ENCODE peak calls at places on chromosomes 6 and 20, in seven cellular contexts. N, E, K, G, B, R and Q are unnamed samples. For H3K4me1, the result is how much of the 10 kb centered on the place peaks cover.

GRCh38 chr20:33568378-33569289 is 78.7 kb downstream of the CBFA2T2 start:
- DNase-seq in K (no peak), B (no peak), R (no peak), G (no peak), E (peak), N (no peak), Q (peak)

GRCh38 chr6:151391021-151391470 is 313 bp downstream of the ZBTB2 start:
- DNase-seq in B (no peak), R (no peak), G (peak), E (peak), K (peak), N (peak), Q (peak)

GRCh38 chr6:21678990-21679389 is 85.4 kb downstream of the SOX4 start:
- DNase-seq in G (no peak), K (no peak), N (no peak), E (no peak), B (peak), R (no peak), Q (no peak)

GRCh38 chr6:166996406-166996805 is 2.8 kb upstream of the CEP43 start:
- DNase-seq in B (no peak), K (no peak), N (no peak), R (peak), G (no peak), E (no peak), Q (no peak)

GRCh38 chr6:161547617-161548016 is 273.8 kb upstream of the AGPAT4 start:
- DNase-seq in N (no peak), B (no peak), G (no peak), K (no peak), E (no peak), R (no peak), Q (no peak)

GRCh38 chr6:45923831-45924391 is 91.7 kb downstream of the CLIC5 start:
- DNase-seq in K (no peak), R (peak), N (no peak), B (peak), E (no peak), G (no peak), Q (peak)

GRCh38 chr6:104253236-104253635 is 606.5 kb downstream of the HACE1 start:
- DNase-seq in N (no peak), B (peak), G (no peak), E (no peak), K (no peak), R (no peak), Q (no peak)

GRCh38 chr6:117677553-117678131 is 2.4 kb downstream of the NUS1 start:
- DNase-seq in N (no peak), K (no peak), B (peak), E (no peak), G (no peak), R (peak), Q (no peak)

GRCh38 chr20:10367425-10367920 is 66.5 kb downstream of the MKKS start:
- DNase-seq in K (no peak), B (no peak), E (no peak), G (no peak), N (no peak), R (no peak), Q (no peak)

GRCh38 chr6:170076466-170077165 is 214.3 kb downstream of the DLL1 start:
- DNase-seq in G (no peak), N (no peak), B (no peak), R (no peak), K (no peak), E (no peak), Q (peak)

GRCh38 chr20:35117148-35117547 is 24.5 kb upstream of the TRPC4AP start:
- DNase-seq in E (no peak), K (no peak), N (no peak), R (no peak), G (no peak), B (no peak), Q (no peak)

GRCh38 chr20:35120012-35120701 is 27.0 kb downstream of the EDEM2 start:
- DNase-seq in B (peak), K (no peak), N (no peak), G (no peak), R (no peak), E (no peak), Q (no peak)

GRCh38 chr20:35117629-35118028 is 25.0 kb upstream of the TRPC4AP start:
- DNase-seq in R (no peak), B (no peak), K (no peak), E (no peak), N (no peak), G (no peak), Q (no peak)

GRCh38 chr20:35115606-35116005 is 23.0 kb upstream of the TRPC4AP start:
- DNase-seq in R (no peak), B (no peak), E (no peak), N (no peak), G (no peak), K (no peak), Q (no peak)

DNA sequence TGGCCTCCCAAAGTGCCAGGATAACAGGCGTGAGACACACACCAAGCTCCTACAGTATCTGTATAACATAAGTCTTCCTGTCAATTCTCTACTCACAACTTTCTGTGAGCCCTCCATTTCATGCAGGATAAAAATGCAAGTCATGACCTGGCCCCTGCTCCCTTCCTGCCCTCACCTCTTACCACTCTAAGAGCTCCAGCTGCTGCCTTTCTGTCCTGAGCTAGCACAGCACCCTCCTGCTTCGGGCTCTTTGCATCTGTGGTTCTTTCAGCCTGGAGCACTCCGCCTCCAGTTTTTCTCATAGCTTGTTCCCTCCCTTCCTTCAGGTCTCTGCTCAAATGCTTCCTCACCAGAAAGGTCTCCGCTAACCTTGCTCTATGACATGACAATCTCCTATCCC is 23.7 kb upstream of the TRPC4AP start:
- DNase-seq in R (no peak), B (no peak), K (no peak), G (no peak), N (no peak), E (no peak), Q (no peak)
- H3K27ac ChIP-seq in R (no peak), B (no peak), K (no peak), G (no peak), N (no peak), E (peak), Q (no peak)

GRCh38 chr6:79605061-79605460 is 26.1 kb upstream of the SH3BGRL2 start:
- DNase-seq in R (no peak), G (no peak), N (no peak), E (no peak), K (no peak), B (no peak), Q (no peak)

GRCh38 chr6:79609225-79609595 is 21.9 kb upstream of the SH3BGRL2 start:
- DNase-seq in E (no peak), K (no peak), B (no peak), R (no peak), G (no peak), N (no peak), Q (no peak)

GRCh38 chr6:79608334-79609224 is 22.6 kb upstream of the SH3BGRL2 start:
- DNase-seq in G (no peak), K (peak), E (no peak), N (no peak), B (no peak), R (no peak), Q (no peak)

GRCh38 chr6:79605968-79606764 is 25.0 kb upstream of the SH3BGRL2 start:
- DNase-seq in N (no peak), B (no peak), K (no peak), G (no peak), R (no peak), E (no peak), Q (peak)

GRCh38 chr6:79607000-79607399 is 24.1 kb upstream of the SH3BGRL2 start:
- DNase-seq in G (no peak), B (no peak), R (no peak), N (no peak), E (no peak), K (no peak), Q (no peak)
- H3K4me1 ChIP-seq in G (under half), B (under half), R (under half), N (under half), E (under half), K (under half), Q (under half)

DNA sequence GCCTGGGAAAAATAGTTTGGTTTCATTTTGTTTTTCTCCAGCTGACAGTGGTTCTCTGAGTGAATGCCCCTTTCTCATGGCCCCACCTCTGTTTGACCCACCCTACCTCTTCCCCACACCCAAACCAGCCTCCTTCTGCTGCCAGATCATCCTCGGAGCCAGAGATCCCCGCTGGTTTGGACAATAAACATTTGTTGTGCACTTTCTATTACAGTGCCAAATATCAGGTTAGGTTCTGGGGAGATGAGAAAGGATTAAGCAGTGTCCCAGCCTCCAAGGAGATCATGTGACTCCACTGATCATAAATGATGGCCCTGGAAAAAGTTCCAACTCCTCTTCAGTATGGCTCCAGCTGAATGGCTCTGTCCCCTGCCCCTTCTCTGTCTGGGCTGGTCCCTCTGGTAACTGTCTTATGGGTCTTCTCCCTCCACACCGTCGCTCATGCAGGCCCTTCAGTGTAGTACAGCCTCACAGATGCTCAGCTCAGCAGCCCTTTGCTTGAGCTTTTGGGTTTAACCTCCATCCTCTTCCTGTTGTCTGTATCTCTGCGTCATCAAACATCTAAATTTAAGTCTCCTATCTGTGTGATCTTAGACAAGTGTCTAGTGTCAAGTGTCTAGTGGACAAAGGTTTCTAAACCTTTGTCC is 17.1 kb upstream of the SERPINB1 start:
- DNase-seq in N (peak), R (no peak), K (no peak), G (no peak), E (no peak), B (no peak), Q (no peak)
- H3K27ac ChIP-seq in N (peak), R (no peak), K (peak), G (peak), E (peak), B (no peak), Q (no peak)

DNA sequence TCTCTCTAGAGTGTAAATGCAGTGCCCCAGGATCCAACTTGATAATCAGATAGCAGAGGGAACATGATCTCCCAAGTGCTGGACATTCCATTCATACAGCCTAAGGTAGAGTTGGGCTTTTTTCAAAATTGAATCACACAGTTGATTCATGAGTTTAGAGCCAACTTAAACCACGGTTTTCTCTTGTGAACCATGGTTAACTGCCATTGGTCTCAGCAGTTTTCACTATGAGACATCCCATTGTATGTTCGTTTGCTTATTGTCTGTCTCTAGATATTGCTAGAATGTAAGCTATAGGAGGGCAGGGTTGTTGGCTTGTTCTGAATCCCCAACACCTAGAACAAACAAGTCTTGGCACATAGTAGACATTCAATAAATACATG is 37.2 kb upstream of the TAF8 start:
- DNase-seq in G (no peak), E (no peak), K (no peak), R (no peak), N (no peak), B (no peak), Q (no peak)
- H3K4me1 ChIP-seq in G (under half), E (under half), K (under half), R (under half), N (half or more), B (under half), Q (under half)

GRCh38 chr6:35140991-35141720 is at the start of gene TCP11:
- DNase-seq in K (peak), R (no peak), N (peak), E (peak), B (no peak), G (peak), Q (peak)
- H3K27ac ChIP-seq in K (no peak), R (no peak), N (no peak), E (no peak), B (no peak), G (no peak), Q (peak)